ENCODE peak calls at places on chromosomes 5 and 9, in six cellular contexts. U is AG09309, K is kidney epithelial cell, S is fibroblast of lung, O is sigmoid colon, E is dorsolateral prefrontal cortex. C is an unnamed sample.
A peak's percentile ranks its signal among the peaks of the same experiment; 100 is the strongest.

GRCh38 chr5:107831612-107832395 is 161.1 kb upstream of the EFNA5 start:
- DNase-seq in U (peak; percentile 93), K (no peak), S (peak; percentile 72), O (no peak), E (no peak), C (no peak)

GRCh38 chr5:180807654-180808414 is 5.2 kb upstream of the MGAT1 start:
- DNase-seq in U (no peak), K (no peak), S (no peak), O (no peak), E (no peak), C (no peak)

GRCh38 chr9:99023831-99024230 is 80.1 kb downstream of the COL15A1 start:
- DNase-seq in U (no peak), K (no peak), S (peak; percentile 34), O (no peak), E (no peak), C (no peak)

GRCh38 chr5:1523793-1524480 is at the start of gene LPCAT1:
- DNase-seq in U (no peak), K (no peak), S (peak; percentile 68), O (peak; percentile 89), E (peak; percentile 53), C (no peak)

GRCh38 chr5:163453705-163454104 is 6.2 kb downstream of the NUDCD2 start:
- DNase-seq in U (no peak), K (no peak), S (peak; percentile 33), O (no peak), E (no peak), C (no peak)

GRCh38 chr5:3364433-3364832 is 231.2 kb upstream of the IRX1 start:
- DNase-seq in U (no peak), K (no peak), S (no peak), O (no peak), E (no peak), C (no peak)

GRCh38 chr5:123155511-123155923 is 66.5 kb downstream of the PRDM6 start:
- DNase-seq in U (no peak), K (no peak), S (peak; percentile 20), O (no peak), E (no peak), C (no peak)

GRCh38 chr5:149583394-149583793 is 2.1 kb downstream of the ARHGEF37 start:
- DNase-seq in U (no peak), K (no peak), S (peak; percentile 41), O (no peak), E (peak; percentile 56), C (no peak)

GRCh38 chr9:96061293-96061987 is 185.9 kb downstream of the ERCC6L2 start:
- DNase-seq in U (no peak), K (no peak), S (peak; percentile 53), O (no peak), E (no peak), C (no peak)

GRCh38 chr5:109945097-109945678 is 255.5 kb downstream of the MAN2A1 start:
- DNase-seq in U (no peak), K (peak; percentile 43), S (peak; percentile 25), O (no peak), E (no peak), C (no peak)

GRCh38 chr9:79687131-79687447 is 115.3 kb downstream of the TLE4 start:
- DNase-seq in U (no peak), K (no peak), S (peak; percentile 34), O (no peak), E (no peak), C (no peak)

GRCh38 chr9:116979461-116979860 is 292.4 kb downstream of the TRIM32 start:
- DNase-seq in U (no peak), K (peak; percentile 47), S (no peak), O (no peak), E (no peak), C (no peak)

GRCh38 chr5:168072665-168073064 is 218.8 kb upstream of the WWC1 start:
- DNase-seq in U (no peak), K (no peak), S (no peak), O (no peak), E (no peak), C (no peak)

GRCh38 chr5:98454904-98455303 is 318.6 kb upstream of the RGMB start:
- DNase-seq in U (peak; percentile 91), K (peak; percentile 68), S (peak; percentile 94), O (no peak), E (no peak), C (no peak)
- H3K4me3 ChIP-seq in U (peak overlapping the region; percentile 10), K (no peak overlapping the region), S (peak overlapping the region; percentile 25), O (no peak overlapping the region), E (no peak overlapping the region), C (no peak overlapping the region)

DNA sequence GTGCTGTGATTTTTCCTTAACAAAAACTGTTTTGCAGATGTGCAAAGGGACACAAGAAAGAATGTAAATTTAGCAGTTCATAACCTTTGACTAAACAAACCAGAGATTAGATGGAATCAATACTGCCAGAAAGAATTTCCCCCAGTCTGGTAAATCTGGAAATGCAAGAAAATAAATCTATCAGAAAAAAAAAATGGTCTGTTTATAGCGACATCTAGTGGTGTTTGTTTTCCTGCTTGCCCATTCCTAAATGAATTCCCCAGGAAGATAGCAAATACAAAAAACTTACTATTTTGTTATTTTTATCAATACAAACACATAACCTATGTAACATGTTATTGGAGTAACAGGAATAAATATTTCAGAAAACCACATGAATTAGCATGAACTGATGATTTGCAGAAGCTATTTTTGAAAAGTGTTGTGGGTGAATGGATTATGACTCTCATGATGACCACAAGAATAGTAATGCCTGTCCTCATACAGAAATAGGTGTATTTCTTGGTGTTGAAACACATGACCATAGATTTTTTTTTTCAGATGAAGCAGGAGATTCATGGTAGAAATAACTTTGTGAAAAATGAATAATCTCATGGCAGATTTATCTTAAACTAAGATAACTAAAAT is 1703.8 kb downstream of the MAT2B start:
- DNase-seq in U (no peak), K (no peak), S (peak; percentile 26), O (no peak), E (no peak), C (no peak)
- TF ChIP-seq CTCF in U (peak; percentile 42), K (peak; percentile 66), S (peak; percentile 72), O (peak; percentile 10), E (peak; percentile 77), C (peak; percentile 47)

DNA sequence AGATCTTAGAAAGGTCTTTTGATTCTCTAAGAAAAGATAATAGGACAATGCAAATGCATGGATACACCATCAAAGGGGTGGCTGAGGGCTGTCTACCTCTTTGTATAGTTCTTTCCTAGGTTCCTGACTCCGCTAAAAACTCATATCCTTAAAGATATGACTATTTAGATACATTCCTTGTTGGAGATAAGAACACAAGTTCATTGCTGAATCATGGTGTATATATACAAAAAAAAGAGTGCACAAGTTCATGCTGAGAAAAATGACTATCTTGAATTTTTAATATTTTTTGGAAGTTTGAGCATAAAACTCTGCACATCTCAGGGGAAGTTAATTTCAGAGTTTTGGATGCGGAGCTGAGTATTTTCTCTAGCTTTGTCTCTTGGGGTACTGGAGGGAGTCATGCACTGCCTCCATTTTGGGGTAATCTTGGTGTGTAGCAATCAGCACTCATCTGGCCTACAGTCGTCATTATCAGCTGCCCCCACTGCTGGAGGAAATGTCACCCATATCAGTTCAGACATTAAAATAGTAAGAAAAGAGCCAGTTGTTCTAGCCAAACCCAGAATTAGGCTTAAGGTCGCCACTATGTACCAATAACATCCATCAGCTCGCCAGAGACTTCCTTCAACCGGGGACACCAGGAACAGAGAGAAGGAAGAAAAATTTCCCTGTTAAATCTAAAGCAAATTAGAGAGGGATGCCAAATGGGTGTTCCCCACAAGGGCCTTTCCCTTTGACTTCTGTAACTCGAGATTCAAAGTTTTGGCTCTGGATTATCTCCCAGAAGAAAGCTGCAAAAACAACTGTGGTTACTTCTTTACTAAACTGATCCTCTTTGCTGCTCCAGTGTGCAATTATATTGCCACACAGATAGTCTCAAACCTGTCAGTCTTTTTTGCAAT is 49.0 kb downstream of the PTTG1 start:
- DNase-seq in U (no peak), K (no peak), S (peak; percentile 68), O (no peak), E (no peak), C (no peak)
- H3K4me3 ChIP-seq in U (no peak overlapping the region), K (peak overlapping the region; percentile 19), S (no peak overlapping the region), O (no peak overlapping the region), E (no peak overlapping the region), C (peak overlapping the region; percentile 69)

GRCh38 chr5:115170128-115170923 is 618 bp upstream of the TRIM36 start:
- DNase-seq in U (no peak), K (no peak), S (no peak), O (no peak), E (no peak), C (no peak)

GRCh38 chr5:115168829-115169391 is 798 bp downstream of the TRIM36 start:
- DNase-seq in U (no peak), K (no peak), S (peak; percentile 11), O (no peak), E (no peak), C (no peak)

GRCh38 chr5:115166744-115167393 is 2.8 kb downstream of the TRIM36 start:
- DNase-seq in U (no peak), K (no peak), S (no peak), O (no peak), E (no peak), C (no peak)

GRCh38 chr5:115170924-115171510 is 1.3 kb upstream of the TRIM36 start:
- DNase-seq in U (no peak), K (no peak), S (no peak), O (no peak), E (no peak), C (no peak)

DNA sequence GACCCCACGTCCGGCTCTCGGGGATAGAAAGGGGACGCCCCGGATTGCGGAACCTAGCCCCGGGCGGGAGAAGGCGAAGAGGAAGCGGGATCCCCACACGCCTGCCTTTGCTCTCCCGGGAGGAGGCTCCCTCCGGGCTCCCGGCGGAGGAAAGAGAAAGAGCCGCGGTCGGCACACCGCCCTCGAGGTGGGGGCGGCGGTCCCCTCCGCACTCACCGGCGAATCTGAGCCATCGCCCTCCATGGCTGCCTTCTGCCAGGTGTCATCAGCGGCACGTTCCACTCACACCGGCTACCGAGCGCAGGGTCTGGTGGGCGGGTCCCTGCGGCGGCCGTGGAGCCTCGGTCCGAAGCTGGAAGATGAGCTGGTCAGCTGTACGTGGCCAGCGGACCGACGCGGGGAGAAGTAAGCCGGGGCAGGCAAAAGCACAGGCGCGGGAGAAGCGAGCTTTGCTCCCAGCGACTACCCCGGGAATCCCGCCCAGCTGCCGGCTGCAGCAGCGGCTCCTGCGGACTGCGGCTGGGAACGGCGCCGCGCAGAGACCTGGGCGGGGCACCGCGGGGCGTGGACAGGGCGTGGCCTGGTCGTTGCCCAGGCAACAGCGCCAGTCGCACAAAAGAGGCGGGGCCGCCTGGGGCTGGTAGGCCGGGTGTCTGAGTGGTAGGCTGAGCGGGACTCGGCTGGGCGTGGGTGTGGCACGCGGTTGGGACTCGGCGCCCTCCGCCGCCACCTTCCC is at the start of gene TRIM36:
- DNase-seq in U (peak; percentile 32), K (peak; percentile 41), S (peak; percentile 89), O (peak; percentile 91), E (peak; percentile 91), C (peak; percentile 63)
- TF ChIP-seq CTCF in U (peak; percentile 7), K (no peak), S (no peak), O (no peak), E (no peak), C (peak; percentile 9)

GRCh38 chr5:140822281-140822629 is 842 bp downstream of the PCDHA5 start:
- DNase-seq in U (no peak), K (no peak), S (no peak), O (no peak), E (no peak), C (no peak)

GRCh38 chr5:140823475-140823874 is 2.1 kb downstream of the PCDHA5 start:
- DNase-seq in U (no peak), K (no peak), S (no peak), O (peak; percentile 48), E (no peak), C (no peak)

GRCh38 chr5:140821375-140822280 is at the start of gene PCDHA5:
- DNase-seq in U (no peak), K (no peak), S (no peak), O (no peak), E (no peak), C (no peak)
- H3K4me3 ChIP-seq in U (peak within 1 kb of the TSS; percentile 15), K (no peak within 1 kb of the TSS), S (no peak within 1 kb of the TSS), O (no peak within 1 kb of the TSS), E (peak within 1 kb of the TSS; percentile 38), C (no peak within 1 kb of the TSS)

GRCh38 chr5:140575309-140575708 is 10.7 kb downstream of the SLC35A4 start:
- DNase-seq in U (no peak), K (no peak), S (peak; percentile 22), O (peak; percentile 79), E (no peak), C (no peak)
- TF ChIP-seq CTCF in U (peak; percentile 69), K (peak; percentile 43), S (peak; percentile 51), O (no peak), E (peak; percentile 47), C (no peak)